ENCODE peak calls at places on chromosomes 5 and 9, in eight cellular contexts. V is right lobe of liver; D is GM23338; K is GM20000; T is transverse colon; Y is CD4-positive, CD25-positive, alpha-beta regulatory T cell; F is omental fat pad; X is HT-29. O is an unnamed sample.

GRCh38 chr5:95728494-95729114 is 2.5 kb upstream of the RHOBTB3 start:
- DNase-seq in F (no peak), V (no peak), T (no peak), Y (no peak), X (no peak), D (peak; percentile 63), K (no peak), O (no peak)

GRCh38 chr9:138028596-138028995 is 151.0 kb downstream of the CACNA1B start:
- DNase-seq in X (no peak), T (no peak), Y (no peak), F (no peak), D (peak; percentile 51), K (no peak), V (no peak), O (no peak)

GRCh38 chr5:65292196-65292595 is 189.5 kb downstream of the ADAMTS6 start:
- DNase-seq in D (no peak), X (no peak), T (no peak), V (no peak), F (no peak), Y (no peak), K (no peak), O (no peak)

GRCh38 chr9:125889524-125890473 is 142.6 kb downstream of the PBX3 start:
- DNase-seq in V (peak; percentile 50), X (peak; percentile 19), F (no peak), K (peak; percentile 81), T (peak; percentile 11), Y (peak; percentile 32), D (peak; percentile 77), O (peak; percentile 69)

GRCh38 chr5:151051066-151051930 is 29.5 kb downstream of the TNIP1 start:
- DNase-seq in V (peak; percentile 73), Y (peak; percentile 67), F (peak; percentile 69), X (peak; percentile 94), K (peak; percentile 82), D (peak; percentile 94), T (peak; percentile 89), O (peak; percentile 57)

GRCh38 chr9:98899399-98900056 is 44.2 kb upstream of the COL15A1 start:
- DNase-seq in Y (no peak), T (peak; percentile 19), K (no peak), D (no peak), F (no peak), V (no peak), X (no peak), O (peak; percentile 81)

GRCh38 chr9:85900504-85901201 is 40.3 kb upstream of the NAA35 start:
- DNase-seq in D (peak; percentile 79), V (no peak), T (peak; percentile 30), F (no peak), X (peak; percentile 61), Y (peak; percentile 5), K (peak; percentile 37), O (peak; percentile 13)

GRCh38 chr9:74499111-74499601 is 2.0 kb downstream of the RORB start:
- DNase-seq in X (no peak), K (peak; percentile 21), Y (no peak), V (no peak), D (peak; percentile 64), F (no peak), T (no peak), O (no peak)

GRCh38 chr5:123719004-123719403 is 207.0 kb downstream of the CSNK1G3 start:
- DNase-seq in V (no peak), F (no peak), D (peak; percentile 11), X (no peak), T (no peak), Y (no peak), K (no peak), O (peak; percentile 71)

GRCh38 chr9:2955616-2956015 is 111.7 kb upstream of the PUM3 start:
- DNase-seq in Y (no peak), X (no peak), T (no peak), K (no peak), V (no peak), D (peak; percentile 17), F (no peak), O (no peak)

GRCh38 chr9:27355166-27355565 is 58.2 kb upstream of the EQTN start:
- DNase-seq in K (no peak), Y (no peak), F (no peak), T (no peak), X (no peak), V (no peak), D (no peak), O (no peak)

GRCh38 chr5:14510156-14510734 is 71.3 kb upstream of the OTULINL start:
- DNase-seq in D (no peak), Y (no peak), T (no peak), V (no peak), K (no peak), X (no peak), F (no peak), O (peak; percentile 30)

GRCh38 chr5:78594946-78595921 is 53.3 kb downstream of the LHFPL2 start:
- DNase-seq in Y (no peak), V (no peak), T (peak; percentile 49), D (no peak), K (no peak), X (peak; percentile 82), F (no peak), O (peak; percentile 93)

GRCh38 chr5:139387611-139388197 is 2.0 kb downstream of the MZB1 start:
- DNase-seq in D (no peak), X (no peak), Y (no peak), T (no peak), K (peak; percentile 19), F (no peak), V (no peak), O (no peak)

GRCh38 chr9:27622688-27623340 is 49.5 kb upstream of the C9orf72 start:
- DNase-seq in Y (no peak), X (no peak), F (no peak), V (no peak), T (no peak), K (no peak), D (no peak), O (no peak)

GRCh38 chr9:131837316-131837715 is 97.4 kb upstream of the RAPGEF1 start:
- DNase-seq in D (peak; percentile 61), T (no peak), Y (no peak), F (no peak), V (peak; percentile 35), K (no peak), X (peak; percentile 7), O (no peak)

GRCh38 chr5:180831139-180832080 is 28.8 kb upstream of the MGAT1 start:
- DNase-seq in T (peak; percentile 92), D (peak; percentile 82), V (peak; percentile 94), X (peak; percentile 62), Y (peak; percentile 73), F (no peak), K (peak; percentile 89), O (peak; percentile 91)

GRCh38 chr9:14560194-14560593 is 133.0 kb downstream of the ZDHHC21 start:
- DNase-seq in K (no peak), T (no peak), X (no peak), Y (no peak), D (no peak), F (no peak), V (no peak), O (no peak)

GRCh38 chr9:77015291-77016048 is 4.0 kb upstream of the FOXB2 start:
- DNase-seq in X (no peak), T (no peak), K (no peak), F (no peak), D (peak; percentile 57), Y (no peak), V (no peak), O (no peak)

GRCh38 chr5:157951673-157952373 is 92.9 kb upstream of the CLINT1 start:
- DNase-seq in V (no peak), F (no peak), Y (no peak), D (peak; percentile 16), T (no peak), K (no peak), X (no peak), O (no peak)

GRCh38 chr5:6419340-6419852 is 29.3 kb upstream of the UBE2QL1 start:
- DNase-seq in X (peak; percentile 3), T (no peak), K (no peak), D (no peak), F (no peak), Y (no peak), V (no peak), O (no peak)

GRCh38 chr5:33793836-33794549 is 97.8 kb downstream of the ADAMTS12 start:
- DNase-seq in D (peak; percentile 22), Y (no peak), T (no peak), K (no peak), V (no peak), X (no peak), F (no peak), O (peak; percentile 68)

GRCh38 chr9:6829027-6829426 is 71.3 kb downstream of the KDM4C start:
- DNase-seq in Y (no peak), K (no peak), X (peak; percentile 15), T (no peak), V (no peak), D (peak; percentile 25), F (no peak), O (peak; percentile 16)

GRCh38 chr9:78630966-78631365 is 334.0 kb downstream of the PSAT1 start:
- DNase-seq in V (no peak), K (no peak), F (no peak), X (no peak), Y (no peak), D (no peak), T (no peak), O (no peak)

GRCh38 chr5:17634160-17634559 is at the start of gene TAF11L14:
- DNase-seq in D (no peak), X (no peak), T (no peak), F (no peak), K (no peak), V (no peak), Y (no peak), O (no peak)

GRCh38 chr5:91328743-91329142 is 54.4 kb downstream of the ARRDC3 start:
- DNase-seq in X (no peak), F (no peak), T (no peak), D (no peak), K (no peak), V (no peak), Y (no peak), O (no peak)

GRCh38 chr9:115923903-115924668 is 229.5 kb upstream of the PAPPA start:
- DNase-seq in V (peak; percentile 38), K (no peak), X (no peak), Y (no peak), D (no peak), F (no peak), T (peak; percentile 7), O (peak; percentile 97)

GRCh38 chr5:37841223-37841622 is 1.4 kb upstream of the GDNF start:
- DNase-seq in Y (no peak), V (no peak), D (no peak), X (no peak), K (no peak), F (no peak), T (no peak), O (no peak)